ENCODE peak calls at places on chromosomes 3 and 15, in six cellular contexts. G is IMR-90, Y is HepG2, L is H1, H is GM12878, T is HCT116. W is an unnamed sample.

GRCh38 chr3:174957081-174957480 is 97.9 kb downstream of the NAALADL2 start:
- DNase-seq in H (no peak), G (peak; percentile 27), Y (no peak), T (no peak), L (no peak), W (no peak)

GRCh38 chr3:46935168-46935858 is 41.2 kb downstream of the CCDC12 start:
- DNase-seq in H (no peak), L (no peak), T (peak; percentile 65), Y (peak; percentile 92), G (peak; percentile 96), W (peak; percentile 84)

GRCh38 chr3:53803816-53804545 is 42.2 kb downstream of the CHDH start:
- DNase-seq in T (no peak), H (no peak), L (no peak), G (no peak), Y (no peak), W (no peak)

GRCh38 chr3:105394177-105394576 is 27.5 kb downstream of the ALCAM start:
- DNase-seq in G (no peak), Y (no peak), L (no peak), H (no peak), T (no peak), W (no peak)

GRCh38 chr3:172622916-172623700 is 87.8 kb downstream of the NCEH1 start:
- DNase-seq in T (no peak), G (peak; percentile 71), H (no peak), Y (no peak), L (no peak), W (no peak)

GRCh38 chr15:69623521-69624513 is 171.2 kb downstream of the RPLP1 start:
- DNase-seq in L (no peak), Y (no peak), G (no peak), T (no peak), H (no peak), W (no peak)

GRCh38 chr15:61421470-61421869 is 192.4 kb upstream of the RORA start:
- DNase-seq in G (no peak), T (no peak), Y (no peak), L (no peak), H (no peak), W (no peak)

GRCh38 chr3:42556089-42556632 is 25.6 kb downstream of the SEC22C start:
- DNase-seq in G (no peak), T (no peak), Y (no peak), H (no peak), L (no peak), W (no peak)

GRCh38 chr3:76349715-76350480 is 564.5 kb upstream of the ZNF717 start:
- DNase-seq in T (no peak), L (no peak), Y (peak; percentile 48), G (no peak), H (no peak), W (no peak)

GRCh38 chr15:29968099-29968892 is 114.5 kb upstream of the GOLGA8J start:
- DNase-seq in H (no peak), T (no peak), G (no peak), L (peak; percentile 71), Y (no peak), W (no peak)

GRCh38 chr15:24832282-24832681 is 122.5 kb upstream of the SNRPN start:
- DNase-seq in Y (no peak), H (no peak), T (no peak), L (no peak), G (no peak), W (no peak)

GRCh38 chr3:78718707-78719106 is 1049.1 kb downstream of the ROBO1 start:
- DNase-seq in G (no peak), Y (no peak), L (no peak), T (no peak), H (no peak), W (no peak)

GRCh38 chr3:31250116-31250813 is 282.5 kb upstream of the STT3B start:
- DNase-seq in H (no peak), L (no peak), Y (no peak), G (peak; percentile 6), T (no peak), W (no peak)

GRCh38 chr3:137944593-137944992 is 65.4 kb upstream of the CLDN18 start:
- DNase-seq in H (no peak), G (no peak), Y (no peak), L (no peak), T (no peak), W (no peak)

GRCh38 chr3:31403197-31403596 is 129.5 kb upstream of the STT3B start:
- DNase-seq in H (no peak), L (no peak), Y (no peak), T (no peak), G (no peak), W (no peak)

GRCh38 chr15:29008846-29009245 is 123.1 kb downstream of the APBA2 start:
- DNase-seq in H (no peak), Y (no peak), L (no peak), T (no peak), G (peak; percentile 58), W (no peak)

GRCh38 chr15:71106802-71107500 is 8.3 kb upstream of the THSD4 start:
- DNase-seq in T (no peak), G (no peak), Y (no peak), H (peak; percentile 21), L (peak; percentile 28), W (no peak)

GRCh38 chr3:71372911-71373637 is 210.5 kb downstream of the FOXP1 start:
- DNase-seq in H (no peak), G (no peak), L (no peak), Y (no peak), T (no peak), W (no peak)

GRCh38 chr3:14803101-14803980 is 15.4 kb upstream of the FGD5 start:
- DNase-seq in G (no peak), Y (peak; percentile 78), T (no peak), L (no peak), H (no peak), W (peak; percentile 61)

GRCh38 chr3:21839592-21839991 is 88.6 kb upstream of the ZNF385D start:
- DNase-seq in T (no peak), G (peak; percentile 53), Y (no peak), L (peak; percentile 52), H (no peak), W (peak; percentile 37)

GRCh38 chr3:159850481-159850880 is 138.2 kb upstream of the IL12A start:
- DNase-seq in T (no peak), L (no peak), H (no peak), Y (no peak), G (no peak), W (no peak)

GRCh38 chr15:57322602-57323250 is 53.6 kb upstream of the CGNL1 start:
- DNase-seq in G (no peak), H (no peak), L (no peak), T (no peak), Y (no peak), W (peak; percentile 39)

GRCh38 chr3:23748398-23749110 is 57.2 kb upstream of the UBE2E1 start:
- DNase-seq in G (peak; percentile 89), H (no peak), T (no peak), L (no peak), Y (no peak), W (no peak)

GRCh38 chr3:130242850-130243569 is 102.5 kb upstream of the COL6A5 start:
- DNase-seq in H (no peak), L (no peak), Y (peak; percentile 9), G (peak; percentile 10), T (no peak), W (peak; percentile 49)

GRCh38 chr15:78842519-78842918 is 30.2 kb upstream of the MORF4L1 start:
- DNase-seq in L (no peak), Y (no peak), H (peak; percentile 55), G (no peak), T (no peak), W (no peak)

GRCh38 chr15:78841307-78841706 is 30.0 kb upstream of the ADAMTS7 start:
- DNase-seq in H (no peak), L (no peak), G (no peak), Y (no peak), T (no peak), W (no peak)

GRCh38 chr15:78838480-78838879 is 27.2 kb upstream of the ADAMTS7 start:
- DNase-seq in L (no peak), T (no peak), H (no peak), Y (no peak), G (peak; percentile 22), W (no peak)

GRCh38 chr15:78841891-78842290 is 30.6 kb upstream of the ADAMTS7 start:
- DNase-seq in L (no peak), H (no peak), T (no peak), Y (no peak), G (no peak), W (no peak)

GRCh38 chr15:78840661-78841060 is 29.4 kb upstream of the ADAMTS7 start:
- DNase-seq in H (no peak), L (no peak), G (no peak), Y (no peak), T (no peak), W (no peak)
- TF ChIP-seq CEBPB in H (no peak), L (no peak), G (no peak), Y (no peak), T (no peak), W (no peak)

DNA sequence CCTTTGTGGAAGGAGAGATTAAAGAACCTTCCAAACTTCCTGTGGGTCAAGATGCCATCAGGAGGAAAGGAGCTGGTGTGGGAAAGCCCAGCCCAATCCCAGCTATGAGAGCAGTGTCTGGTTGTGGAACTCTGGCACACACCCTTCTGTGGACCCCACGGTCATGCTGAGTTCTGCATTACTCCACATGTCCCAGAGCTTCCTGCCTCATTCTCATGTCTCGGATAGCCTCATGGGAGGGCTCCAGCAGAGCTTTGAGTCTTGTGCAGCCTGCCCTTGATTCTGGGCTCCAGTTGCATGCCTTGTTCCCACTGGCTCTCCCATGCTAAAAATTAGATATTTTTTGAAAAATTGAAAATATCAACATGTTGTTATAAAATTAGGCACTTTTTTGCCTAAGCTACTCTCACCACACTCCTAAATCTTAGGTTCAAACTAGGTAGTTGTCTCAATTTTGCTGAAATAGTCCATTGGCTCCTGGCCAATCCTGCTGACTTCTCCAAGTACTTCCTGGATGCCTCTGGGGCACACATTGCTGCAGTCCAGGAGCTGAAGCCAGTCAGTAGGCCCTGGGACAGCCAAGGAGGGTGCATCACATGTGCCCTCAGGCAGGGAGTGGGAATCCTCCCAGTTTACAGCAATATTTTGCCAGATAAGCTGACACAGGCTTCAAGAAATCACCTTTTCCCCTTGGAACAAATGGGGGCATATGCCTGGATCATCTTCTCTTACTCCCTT is 144.3 kb downstream of the EEFSEC start:
- DNase-seq in G (peak; percentile 21), Y (no peak), T (no peak), H (no peak), L (peak; percentile 23), W (no peak)
- H4K20me1 ChIP-seq in G (no peaks in the 10 kb centered on the region), Y (no peaks in the 10 kb centered on the region), T (no peaks in the 10 kb centered on the region), H (no peaks in the 10 kb centered on the region), L (no peaks in the 10 kb centered on the region), W (no peaks in the 10 kb centered on the region)

GRCh38 chr15:51484781-51485180 is 137.8 kb downstream of the DMXL2 start:
- DNase-seq in T (no peak), H (no peak), G (no peak), L (no peak), Y (no peak), W (no peak)
- TF ChIP-seq CEBPB in T (no peak), H (no peak), G (no peak), L (no peak), Y (no peak), W (no peak)

DNA sequence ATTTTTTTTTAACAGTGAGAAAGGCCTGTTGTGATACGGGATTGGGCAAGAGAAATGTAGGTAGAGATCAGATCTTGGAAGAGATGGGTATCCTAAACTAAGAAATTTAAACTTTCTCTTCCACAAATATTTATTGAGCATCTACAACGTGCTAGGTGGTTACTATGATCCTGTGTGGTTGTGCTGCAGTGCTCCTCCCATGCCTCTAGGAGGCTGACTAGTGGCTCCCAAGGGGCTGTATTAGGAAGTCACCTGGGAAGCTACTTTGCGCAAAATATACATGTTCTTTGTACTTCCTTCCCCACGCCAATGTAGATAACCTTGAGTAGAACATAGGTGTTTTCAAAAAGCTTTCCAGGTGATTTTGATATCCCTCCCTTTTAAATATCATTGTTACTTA is 27.2 kb downstream of the USP3 start:
- DNase-seq in H (no peak), T (no peak), L (no peak), G (no peak), Y (no peak), W (peak; percentile 42)
- H4K20me1 ChIP-seq in H (no peaks in the 10 kb centered on the region), T (peaks cover 28% of the 10 kb centered on the region), L (no peaks in the 10 kb centered on the region), G (peaks cover 41% of the 10 kb centered on the region), Y (peaks cover 2% of the 10 kb centered on the region), W (no peaks in the 10 kb centered on the region)

W was measured in K562.